ENCODE peak calls at places on chromosomes 5 and 9, in seven cellular contexts. C is CD4-positive, alpha-beta T cell; W is WTC11; A is cardiac muscle cell; V is cardiac fibroblast; O is CD8-positive, alpha-beta T cell; J is A549. I is an unnamed sample.

GRCh38 chr9:137370865-137371520 is 52.0 kb downstream of the EXD3 start:
- DNase-seq in C (no peak), W (peak), A (peak), V (no peak), O (no peak), J (no peak), I (no peak)

GRCh38 chr5:18380729-18381362 is 746.6 kb downstream of the TAF11L14 start:
- DNase-seq in C (no peak), W (no peak), A (no peak), V (no peak), O (no peak), J (no peak), I (no peak)

GRCh38 chr5:137218896-137219295 is 280.2 kb downstream of the SPOCK1 start:
- DNase-seq in C (no peak), W (no peak), A (no peak), V (no peak), O (no peak), J (no peak), I (no peak)

GRCh38 chr9:98551511-98552286 is 157.0 kb downstream of the GABBR2 start:
- DNase-seq in C (no peak), W (no peak), A (peak), V (peak), O (no peak), J (no peak), I (no peak)

GRCh38 chr9:72926506-72926905 is 26.3 kb downstream of the ALDH1A1 start:
- DNase-seq in C (no peak), W (no peak), A (no peak), V (no peak), O (no peak), J (no peak), I (no peak)

GRCh38 chr5:125321654-125322053 is 575.2 kb upstream of the ZNF608 start:
- DNase-seq in C (no peak), W (no peak), A (no peak), V (no peak), O (no peak), J (no peak), I (no peak)

GRCh38 chr9:92725266-92725545 is 39.4 kb downstream of the BICD2 start:
- DNase-seq in C (no peak), W (no peak), A (no peak), V (no peak), O (no peak), J (no peak), I (no peak)

GRCh38 chr5:156109317-156110023 is 217.5 kb upstream of the SGCD start:
- DNase-seq in C (no peak), W (no peak), A (no peak), V (no peak), O (no peak), J (peak), I (no peak)

GRCh38 chr5:42756630-42757601 is at the start of gene CCDC152:
- DNase-seq in C (peak), W (peak), A (peak), V (peak), O (peak), J (no peak), I (peak)

GRCh38 chr5:61256474-61256873 is 75.6 kb upstream of the ZSWIM6 start:
- DNase-seq in C (no peak), W (no peak), A (peak), V (no peak), O (no peak), J (no peak), I (no peak)

GRCh38 chr5:149561848-149562247 is 10.6 kb upstream of the CSNK1A1 start:
- DNase-seq in C (no peak), W (no peak), A (peak), V (peak), O (no peak), J (peak), I (no peak)

GRCh38 chr5:15791859-15792258 is 291.9 kb downstream of the FBXL7 start:
- DNase-seq in C (no peak), W (no peak), A (no peak), V (peak), O (no peak), J (no peak), I (no peak)

DNA sequence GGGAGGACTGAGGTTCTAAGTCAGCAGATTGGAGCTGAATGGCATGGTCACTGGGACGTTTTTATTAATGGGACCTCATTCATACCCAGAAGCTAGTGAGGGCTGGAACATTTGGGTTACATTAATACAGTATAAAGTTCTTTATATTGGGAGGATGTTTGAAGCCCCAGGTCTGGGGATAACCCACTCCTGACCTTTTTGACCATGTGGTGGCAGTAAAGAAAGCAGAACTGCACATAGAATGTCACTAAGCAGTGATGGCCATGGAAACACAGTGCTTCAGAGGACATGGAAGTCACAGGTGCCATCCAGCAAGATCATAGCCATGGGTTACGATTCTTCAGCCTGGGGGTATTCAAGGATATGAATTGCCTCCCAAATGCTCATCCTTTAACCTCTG is 176.0 kb downstream of the ATP10B start:
- DNase-seq in C (no peak), W (no peak), A (no peak), V (no peak), O (no peak), J (no peak), I (no peak)
- TF ChIP-seq CTCF in C (no peak), W (no peak), A (no peak), V (no peak), O (no peak), J (no peak), I (no peak)

GRCh38 chr5:6780802-6781391 is 67.7 kb downstream of the TENT4A start:
- DNase-seq in C (no peak), W (no peak), A (no peak), V (peak), O (no peak), J (peak), I (no peak)
- TF ChIP-seq CTCF in C (peak), W (peak), A (peak), V (peak), O (no peak), J (no peak), I (no peak)

GRCh38 chr5:173512637-173513435 is 103.6 kb downstream of the BOD1 start:
- DNase-seq in C (no peak), W (no peak), A (no peak), V (no peak), O (no peak), J (no peak), I (no peak)

GRCh38 chr5:173514666-173515065 is 101.8 kb downstream of the BOD1 start:
- DNase-seq in C (no peak), W (no peak), A (no peak), V (peak), O (no peak), J (no peak), I (no peak)

GRCh38 chr5:173515526-173515925 is 100.9 kb downstream of the BOD1 start:
- DNase-seq in C (no peak), W (no peak), A (peak), V (peak), O (no peak), J (peak), I (no peak)

GRCh38 chr5:173517648-173518047 is 98.8 kb downstream of the BOD1 start:
- DNase-seq in C (no peak), W (peak), A (no peak), V (no peak), O (no peak), J (no peak), I (no peak)

DNA sequence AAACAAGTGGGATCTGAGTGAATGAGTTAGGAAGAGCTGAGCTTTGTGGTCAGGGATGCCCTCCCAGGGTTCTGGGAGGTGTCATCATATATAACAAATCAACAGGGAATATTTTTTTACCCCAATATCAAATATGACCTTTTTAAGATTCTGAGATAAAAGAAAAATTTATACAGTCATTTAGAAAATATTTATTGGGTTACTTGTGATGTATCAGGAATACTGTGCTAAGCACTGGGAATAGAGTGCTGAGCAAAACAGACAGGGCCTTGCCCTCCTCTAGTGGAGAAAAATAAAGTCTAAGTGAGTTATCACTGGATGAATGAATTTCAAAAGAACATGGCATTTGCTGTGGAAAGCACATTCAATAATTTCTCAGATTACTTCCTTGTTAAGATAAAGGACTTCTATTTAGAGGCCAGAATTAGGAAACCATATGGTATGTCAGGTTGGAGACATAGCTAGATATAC is 102.9 kb downstream of the BOD1 start:
- DNase-seq in C (no peak), W (no peak), A (peak), V (peak), O (no peak), J (peak), I (no peak)
- TF ChIP-seq CTCF in C (no peak), W (no peak), A (no peak), V (peak), O (no peak), J (no peak), I (no peak)

GRCh38 chr5:174624754-174625506 is 99.5 kb upstream of the MSX2 start:
- DNase-seq in C (no peak), W (no peak), A (peak), V (no peak), O (no peak), J (no peak), I (no peak)
- TF ChIP-seq CTCF in C (no peak), W (no peak), A (no peak), V (no peak), O (no peak), J (no peak), I (no peak)

GRCh38 chr5:172839669-172840068 is 5.6 kb downstream of the ERGIC1 start:
- DNase-seq in C (no peak), W (no peak), A (no peak), V (no peak), O (no peak), J (no peak), I (no peak)
- TF ChIP-seq CTCF in C (no peak), W (no peak), A (no peak), V (no peak), O (no peak), J (no peak), I (no peak)

GRCh38 chr9:6490863-6491262 is 77.9 kb downstream of the UHRF2 start:
- DNase-seq in C (no peak), W (no peak), A (no peak), V (no peak), O (no peak), J (no peak), I (no peak)

GRCh38 chr9:6498982-6499381 is 86.0 kb downstream of the UHRF2 start:
- DNase-seq in C (no peak), W (no peak), A (peak), V (peak), O (no peak), J (no peak), I (no peak)

GRCh38 chr9:6495484-6495883 is 82.5 kb downstream of the UHRF2 start:
- DNase-seq in C (no peak), W (no peak), A (no peak), V (no peak), O (no peak), J (peak), I (no peak)
- TF ChIP-seq CTCF in C (no peak), W (no peak), A (no peak), V (no peak), O (no peak), J (no peak), I (no peak)

DNA sequence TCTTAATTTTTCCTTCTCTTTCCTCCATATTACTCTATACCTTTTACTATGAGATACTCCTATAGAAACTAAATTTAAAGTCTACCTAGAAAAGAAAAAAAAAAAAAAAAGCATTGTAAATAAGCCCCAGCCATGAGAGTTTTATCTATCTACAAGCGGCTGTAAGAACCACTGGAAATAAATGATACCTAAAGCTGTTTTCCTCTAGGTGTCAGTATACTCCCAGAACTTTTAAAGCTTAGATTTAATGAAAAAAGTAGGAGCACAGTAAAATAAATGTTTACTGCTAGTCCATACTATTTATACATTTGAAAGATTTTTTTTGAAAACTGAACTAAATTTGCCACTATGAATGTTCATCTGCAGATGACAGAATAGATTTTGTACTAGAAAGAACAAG is 26.2 kb downstream of the TYRP1 start:
- DNase-seq in C (no peak), W (no peak), A (peak), V (peak), O (no peak), J (peak), I (no peak)
- TF ChIP-seq CTCF in C (no peak), W (no peak), A (peak), V (peak), O (no peak), J (peak), I (no peak)

GRCh38 chr5:91865920-91866319 is 482.8 kb upstream of the ARRDC3 start:
- DNase-seq in C (no peak), W (no peak), A (no peak), V (no peak), O (no peak), J (no peak), I (no peak)

GRCh38 chr5:91867799-91868198 is 484.7 kb upstream of the ARRDC3 start:
- DNase-seq in C (no peak), W (no peak), A (no peak), V (no peak), O (no peak), J (no peak), I (no peak)

GRCh38 chr5:91864902-91865420 is 481.8 kb upstream of the ARRDC3 start:
- DNase-seq in C (no peak), W (no peak), A (no peak), V (no peak), O (no peak), J (peak), I (no peak)
- TF ChIP-seq CTCF in C (no peak), W (no peak), A (no peak), V (no peak), O (no peak), J (peak), I (no peak)

GRCh38 chr5:57382665-57383064 is 99.9 kb downstream of the ACTBL2 start:
- DNase-seq in C (no peak), W (no peak), A (no peak), V (peak), O (no peak), J (no peak), I (no peak)

GRCh38 chr5:57386958-57387357 is 95.7 kb downstream of the ACTBL2 start:
- DNase-seq in C (no peak), W (no peak), A (peak), V (peak), O (no peak), J (peak), I (no peak)

GRCh38 chr5:57383093-57383861 is 99.3 kb downstream of the ACTBL2 start:
- DNase-seq in C (peak), W (no peak), A (peak), V (peak), O (no peak), J (peak), I (no peak)
- TF ChIP-seq CTCF in C (no peak), W (no peak), A (peak), V (peak), O (no peak), J (peak), I (no peak)

GRCh38 chr5:81239613-81240012 is 6.5 kb downstream of the CKMT2 start:
- DNase-seq in C (no peak), W (no peak), A (peak), V (no peak), O (no peak), J (no peak), I (no peak)
- TF ChIP-seq CTCF in C (no peak), W (no peak), A (no peak), V (no peak), O (no peak), J (no peak), I (no peak)